ENCODE peak calls at places on chromosomes 13 and 19, in four cellular contexts. O is pancreas, K is progenitor cell of endocrine pancreas, P is body of pancreas. M is an unnamed sample.

GRCh38 chr13:60019119-60019993 is 144.4 kb downstream of the DIAPH3 start:
- DNase-seq in O (no peak), K (no peak), P (no peak), M (no peak)

GRCh38 chr19:46000497-46001246 is 5.4 kb downstream of the CCDC61 start:
- DNase-seq in O (peak), K (no peak), P (peak), M (no peak)

GRCh38 chr13:27304099-27304498 is 33.5 kb downstream of the RASL11A start:
- DNase-seq in O (no peak), K (no peak), P (no peak), M (no peak)

GRCh38 chr19:20038358-20039202 is 725 bp downstream of the ZNF682 start:
- DNase-seq in O (no peak), K (no peak), P (no peak), M (no peak)

GRCh38 chr13:110758195-110758594 is 44.7 kb downstream of the ING1 start:
- DNase-seq in O (no peak), K (no peak), P (no peak), M (no peak)

GRCh38 chr19:50658438-50659317 is 9.4 kb downstream of the C19orf81 start:
- DNase-seq in O (peak), K (peak), P (peak), M (no peak)

GRCh38 chr13:112708560-112709240 is 18.9 kb downstream of the ATP11A start:
- DNase-seq in O (no peak), K (no peak), P (peak), M (no peak)

GRCh38 chr13:49711218-49711863 is 20.1 kb upstream of the EBPL start:
- DNase-seq in O (no peak), K (no peak), P (no peak), M (no peak)

GRCh38 chr19:31574251-31574973 is 225.2 kb upstream of the TSHZ3 start:
- DNase-seq in O (no peak), K (no peak), P (no peak), M (no peak)

GRCh38 chr19:49017041-49017665 is at the start of gene LHB:
- DNase-seq in O (no peak), K (no peak), P (no peak), M (no peak)

GRCh38 chr19:36030264-36031148 is 2.2 kb downstream of the CLIP3 start:
- DNase-seq in O (no peak), K (no peak), P (no peak), M (no peak)

GRCh38 chr13:91133941-91134772 is 213.3 kb upstream of the MIR17HG start:
- DNase-seq in O (no peak), K (peak), P (peak), M (peak)

GRCh38 chr19:56491399-56491798 is 14.3 kb upstream of the ZNF667 start:
- DNase-seq in O (no peak), K (no peak), P (no peak), M (no peak)

GRCh38 chr13:37701972-37702371 is 103.4 kb upstream of the POSTN start:
- DNase-seq in O (no peak), K (no peak), P (no peak), M (no peak)

GRCh38 chr13:35810286-35810685 is 320.9 kb downstream of the DCLK1 start:
- DNase-seq in O (no peak), K (no peak), P (no peak), M (no peak)

GRCh38 chr19:42003506-42004294 is 9.7 kb upstream of the ATP1A3 start:
- DNase-seq in O (no peak), K (no peak), P (no peak), M (no peak)

GRCh38 chr19:51124729-51125128 is at the start of gene SIGLEC9:
- DNase-seq in O (no peak), K (no peak), P (no peak), M (no peak)

GRCh38 chr13:99993660-99994455 is 12.3 kb downstream of the ZIC2 start:
- DNase-seq in O (no peak), K (no peak), P (no peak), M (no peak)

GRCh38 chr19:18279516-18280246 is 1.7 kb downstream of the JUND start:
- DNase-seq in O (peak), K (peak), P (peak), M (peak)

GRCh38 chr19:38830039-38830733 is 1.4 kb downstream of the ECH1 start:
- DNase-seq in O (no peak), K (no peak), P (no peak), M (no peak)

GRCh38 chr19:52492991-52493470 is 34.4 kb upstream of the ZNF808 start:
- DNase-seq in O (no peak), K (peak), P (no peak), M (no peak)

GRCh38 chr19:18321729-18322091 is 1.2 kb downstream of the LSM4 start:
- DNase-seq in O (no peak), K (no peak), P (no peak), M (no peak)

GRCh38 chr19:30070970-30071632 is 129.1 kb downstream of the URI1 start:
- DNase-seq in O (peak), K (no peak), P (no peak), M (no peak)

GRCh38 chr13:45179428-45179827 is 21.4 kb downstream of the KCTD4 start:
- DNase-seq in O (no peak), K (no peak), P (no peak), M (no peak)

GRCh38 chr19:34990578-34991192 is 9.4 kb upstream of the GRAMD1A start:
- DNase-seq in O (peak), K (no peak), P (no peak), M (no peak)

GRCh38 chr19:18055967-18056366 is 30.8 kb downstream of the IL12RB1 start:
- DNase-seq in O (no peak), K (no peak), P (no peak), M (no peak)

GRCh38 chr13:107678075-107678689 is 537.2 kb downstream of the LIG4 start:
- DNase-seq in O (no peak), K (no peak), P (no peak), M (no peak)

GRCh38 chr19:15479391-15480345 is at the start of gene PGLYRP2:
- DNase-seq in O (no peak), K (no peak), P (no peak), M (peak)

GRCh38 chr13:57629821-57630235 is 1.7 kb upstream of the PCDH17 start:
- DNase-seq in O (peak), K (peak), P (peak), M (no peak)

GRCh38 chr13:100957741-100958140 is 283.1 kb upstream of the TMTC4 start:
- DNase-seq in O (no peak), K (no peak), P (no peak), M (no peak)

GRCh38 chr13:48505597-48506091 is 27.2 kb downstream of the RCBTB2 start:
- DNase-seq in O (no peak), K (no peak), P (no peak), M (no peak)

GRCh38 chr19:41064974-41065569 is 23.2 kb upstream of the CYP2A13 start:
- DNase-seq in O (no peak), K (no peak), P (no peak), M (no peak)

GRCh38 chr19:14381689-14382474 is 638 bp downstream of the ADGRE5 start:
- DNase-seq in O (peak), K (no peak), P (peak), M (peak)

GRCh38 chr13:34411177-34411576 is 530.9 kb upstream of the NBEA start:
- DNase-seq in O (no peak), K (no peak), P (no peak), M (no peak)
- TF ChIP-seq CTCF in O (no peak), K (no peak), P (no peak), M (no peak)

GRCh38 chr13:94992277-94992989 is 280.1 kb upstream of the SOX21 start:
- DNase-seq in O (no peak), K (no peak), P (no peak), M (no peak)

GRCh38 chr13:94987869-94988268 is 275.5 kb upstream of the SOX21 start:
- DNase-seq in O (no peak), K (no peak), P (no peak), M (no peak)

GRCh38 chr13:94984974-94985373 is 272.6 kb upstream of the SOX21 start:
- DNase-seq in O (no peak), K (no peak), P (no peak), M (no peak)

GRCh38 chr13:94987081-94987480 is 274.7 kb upstream of the SOX21 start:
- DNase-seq in O (no peak), K (no peak), P (no peak), M (no peak)

DNA sequence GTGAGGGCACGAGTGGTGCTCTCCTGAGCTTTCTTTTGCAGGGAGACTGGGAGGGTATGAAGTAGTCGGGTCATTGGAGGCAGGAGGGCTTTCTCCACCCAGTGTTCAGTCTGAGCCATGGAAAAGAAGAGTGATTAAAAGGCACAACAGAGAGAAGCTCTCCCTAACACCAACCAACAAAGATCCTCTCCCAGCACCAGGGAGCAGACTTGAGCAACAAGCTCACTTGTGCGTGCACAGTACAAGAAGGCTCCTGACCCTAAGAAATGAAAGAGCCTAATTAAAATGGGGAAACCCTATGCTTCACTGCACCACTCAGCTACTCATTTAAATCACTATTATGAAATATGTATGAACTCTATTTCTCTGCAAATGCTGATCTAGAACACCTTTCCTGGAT is 276.3 kb upstream of the SOX21 start:
- DNase-seq in O (no peak), K (no peak), P (no peak), M (no peak)
- TF ChIP-seq CTCF in O (no peak), K (no peak), P (no peak), M (no peak)

GRCh38 chr13:95716231-95716630 is 39.3 kb downstream of the DNAJC3 start:
- DNase-seq in O (no peak), K (no peak), P (no peak), M (no peak)
- TF ChIP-seq CTCF in O (no peak), K (no peak), P (no peak), M (no peak)

DNA sequence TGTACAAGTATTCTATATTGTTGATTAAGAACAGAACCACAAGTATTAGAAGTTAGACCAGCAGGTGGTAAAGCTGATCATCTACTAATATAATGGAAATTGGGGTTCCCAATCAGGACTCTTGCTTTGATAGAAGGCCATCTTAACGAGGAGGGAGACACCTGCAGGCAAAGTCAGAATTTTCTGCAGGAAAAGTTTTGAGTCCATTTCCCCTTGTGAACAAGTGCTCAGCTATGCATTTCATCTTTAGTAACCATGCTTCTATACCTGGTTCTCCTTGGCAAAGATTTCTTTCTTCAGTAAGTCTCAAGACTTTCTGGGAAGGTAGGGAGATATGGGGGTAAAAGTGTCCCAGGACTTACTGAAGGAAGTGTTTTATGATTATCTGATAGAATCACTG is 36.1 kb upstream of the USPL1 start:
- DNase-seq in O (no peak), K (no peak), P (no peak), M (peak)
- TF ChIP-seq CTCF in O (no peak), K (peak), P (peak), M (no peak)

GRCh38 chr19:33293255-33294057 is 8.9 kb downstream of the CEBPA start:
- DNase-seq in O (peak), K (no peak), P (no peak), M (no peak)
- TF ChIP-seq CTCF in O (no peak), K (no peak), P (no peak), M (no peak)

DNA sequence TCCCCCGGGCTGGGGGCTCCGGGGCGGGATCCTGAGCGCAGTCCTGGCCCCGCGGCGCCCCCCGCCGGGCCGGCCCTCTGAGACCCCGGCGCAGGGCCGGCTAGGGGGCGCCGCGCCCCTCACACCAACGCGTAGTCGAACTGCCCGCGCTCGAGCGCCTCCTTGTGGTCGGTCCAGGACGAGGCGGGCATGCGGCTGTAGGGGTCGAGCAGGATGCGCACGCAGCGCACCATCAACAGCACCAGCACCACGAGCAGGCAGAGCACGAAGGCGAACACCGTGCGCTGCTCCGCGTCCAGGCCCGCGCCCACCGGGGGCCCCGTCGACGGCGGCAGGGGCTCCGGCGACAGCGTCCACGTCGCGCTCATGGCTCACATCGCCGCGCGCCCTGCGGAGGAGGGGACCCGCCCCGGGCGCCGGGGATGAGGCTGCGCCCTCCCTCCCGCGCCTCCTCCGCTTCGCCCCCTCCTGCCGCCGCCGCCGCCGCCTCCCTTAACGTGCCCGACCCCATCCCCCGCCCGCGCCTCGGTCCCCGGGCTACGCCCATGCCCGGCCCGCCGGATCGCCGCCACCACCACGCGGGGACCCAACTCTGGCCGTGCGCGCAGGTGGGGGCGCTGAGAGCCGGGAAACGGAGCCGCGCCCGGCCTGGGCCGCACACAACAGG is 631 bp downstream of the CTXN1 start:
- DNase-seq in O (peak), K (peak), P (peak), M (peak)
- TF ChIP-seq CTCF in O (peak), K (peak), P (peak), M (peak)

GRCh38 chr19:11551603-11552235 is 7.3 kb downstream of the ELOF1 start:
- DNase-seq in O (no peak), K (no peak), P (no peak), M (peak)
- TF ChIP-seq CTCF in O (no peak), K (peak), P (no peak), M (no peak)

GRCh38 chr13:21322304-21322965 is 136.7 kb downstream of the ZDHHC20 start:
- DNase-seq in O (no peak), K (no peak), P (no peak), M (no peak)

GRCh38 chr13:21320642-21321034 is 138.5 kb downstream of the ZDHHC20 start:
- DNase-seq in O (peak), K (no peak), P (no peak), M (no peak)

GRCh38 chr13:21319869-21320641 is 139.0 kb downstream of the ZDHHC20 start:
- DNase-seq in O (no peak), K (no peak), P (no peak), M (no peak)

GRCh38 chr13:21322988-21323387 is 136.1 kb downstream of the ZDHHC20 start:
- DNase-seq in O (no peak), K (no peak), P (no peak), M (no peak)

DNA sequence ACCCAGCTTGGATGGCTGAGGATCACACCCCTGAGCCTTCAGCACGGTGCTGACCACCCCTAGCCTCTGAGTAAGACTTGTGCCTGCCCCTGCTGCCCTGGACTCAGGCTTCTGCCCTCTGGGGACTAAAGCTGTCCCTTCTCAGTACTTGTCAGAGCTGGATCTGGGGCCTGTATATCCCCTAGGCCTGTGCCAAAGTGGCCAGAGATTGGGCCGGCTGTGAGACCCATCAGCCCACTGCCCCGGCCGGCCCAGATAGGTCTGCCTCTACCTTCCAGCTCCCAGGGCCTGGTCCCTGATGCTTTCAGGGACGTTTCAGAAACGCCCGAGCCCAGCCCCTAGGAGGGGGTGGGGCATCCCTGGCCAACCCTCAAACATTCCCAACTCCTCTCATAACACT is 137.8 kb downstream of the ZDHHC20 start:
- DNase-seq in O (no peak), K (no peak), P (no peak), M (no peak)
- TF ChIP-seq CTCF in O (no peak), K (no peak), P (no peak), M (no peak)